ENCODE peak calls at places on chromosomes 6 and 20, in four cellular contexts. O, Z, F and B are unnamed samples.

GRCh38 chr6:146546440-146546839 is 2.8 kb downstream of the RAB32 start:
- DNase-seq in O (no peak), Z (no peak), F (no peak), B (no peak)

GRCh38 chr6:89475634-89476033 is 42.7 kb downstream of the ANKRD6 start:
- DNase-seq in O (no peak), Z (no peak), F (no peak), B (no peak)

GRCh38 chr6:36615018-36615761 is 21.0 kb downstream of the SRSF3 start:
- DNase-seq in O (no peak), Z (no peak), F (no peak), B (peak)

GRCh38 chr20:54366669-54367068 is 108.7 kb upstream of the DOK5 start:
- DNase-seq in O (no peak), Z (no peak), F (no peak), B (no peak)

GRCh38 chr6:137099689-137100398 is 55.1 kb upstream of the IL20RA start:
- DNase-seq in O (no peak), Z (no peak), F (peak), B (no peak)

GRCh38 chr20:53819973-53820451 is 226.4 kb upstream of the ZNF217 start:
- DNase-seq in O (no peak), Z (no peak), F (no peak), B (no peak)

GRCh38 chr6:48486876-48487275 is 375.9 kb upstream of the PTCHD4 start:
- DNase-seq in O (no peak), Z (no peak), F (no peak), B (no peak)

GRCh38 chr6:353642-354614 is 37.6 kb upstream of the IRF4 start:
- DNase-seq in O (no peak), Z (no peak), F (no peak), B (no peak)